ENCODE peak calls at places on chromosome 7, in six cellular contexts. One of them, this sample, is unnamed.
A peak's percentile ranks its signal among the peaks of the same experiment; 100 is the strongest.

GRCh38 chr7:128939075-128939860 is 1.5 kb downstream of the IRF5 start:
- DNase-seq in iPS-NIHi11: no peak
- DNase-seq in WTC11: no peak
- DNase-seq in breast epithelium: no peak
- DNase-seq in stimulated activated CD8-positive, alpha-beta memory T cell treated with anti-CD3 and anti-CD28 coated beads, Interleukin-12 subunit alpha, Interleukin-12 subunit beta, amount 100 ng/mL, for 1 hour: no peak
- DNase-seq in fibroblast of lung: no peak
- DNase-seq in this sample: no peak

GRCh38 chr7:100435401-100436304 is 644 bp downstream of the PPP1R35 start:
- DNase-seq in iPS-NIHi11: peak; percentile 65
- DNase-seq in WTC11: peak; percentile 47
- DNase-seq in breast epithelium: no peak
- DNase-seq in stimulated activated CD8-positive, alpha-beta memory T cell treated with anti-CD3 and anti-CD28 coated beads, Interleukin-12 subunit alpha, Interleukin-12 subunit beta, amount 100 ng/mL, for 1 hour: no peak
- DNase-seq in fibroblast of lung: no peak
- DNase-seq in this sample: no peak

GRCh38 chr7:36923831-36924555 is 199.7 kb upstream of the AOAH start:
- DNase-seq in iPS-NIHi11: no peak
- DNase-seq in WTC11: no peak
- DNase-seq in breast epithelium: no peak
- DNase-seq in stimulated activated CD8-positive, alpha-beta memory T cell treated with anti-CD3 and anti-CD28 coated beads, Interleukin-12 subunit alpha, Interleukin-12 subunit beta, amount 100 ng/mL, for 1 hour: no peak
- DNase-seq in fibroblast of lung: no peak
- DNase-seq in this sample: no peak

GRCh38 chr7:80977751-80978150 is 58.9 kb upstream of the SEMA3C start:
- DNase-seq in iPS-NIHi11: no peak
- DNase-seq in WTC11: no peak
- DNase-seq in breast epithelium: no peak
- DNase-seq in stimulated activated CD8-positive, alpha-beta memory T cell treated with anti-CD3 and anti-CD28 coated beads, Interleukin-12 subunit alpha, Interleukin-12 subunit beta, amount 100 ng/mL, for 1 hour: no peak
- DNase-seq in fibroblast of lung: no peak
- DNase-seq in this sample: no peak

GRCh38 chr7:141355057-141355456 is 196.2 kb upstream of the AGK start:
- DNase-seq in iPS-NIHi11: no peak
- DNase-seq in WTC11: no peak
- DNase-seq in breast epithelium: no peak
- DNase-seq in stimulated activated CD8-positive, alpha-beta memory T cell treated with anti-CD3 and anti-CD28 coated beads, Interleukin-12 subunit alpha, Interleukin-12 subunit beta, amount 100 ng/mL, for 1 hour: no peak
- DNase-seq in fibroblast of lung: peak; percentile 51
- DNase-seq in this sample: no peak

GRCh38 chr7:128027485-128027980 is 3.7 kb downstream of the LRRC4 start:
- DNase-seq in iPS-NIHi11: no peak
- DNase-seq in WTC11: no peak
- DNase-seq in breast epithelium: no peak
- DNase-seq in stimulated activated CD8-positive, alpha-beta memory T cell treated with anti-CD3 and anti-CD28 coated beads, Interleukin-12 subunit alpha, Interleukin-12 subunit beta, amount 100 ng/mL, for 1 hour: no peak
- DNase-seq in fibroblast of lung: no peak
- DNase-seq in this sample: no peak

GRCh38 chr7:151757274-151757673 is 119.6 kb downstream of the PRKAG2 start:
- DNase-seq in iPS-NIHi11: no peak
- DNase-seq in WTC11: no peak
- DNase-seq in breast epithelium: no peak
- DNase-seq in stimulated activated CD8-positive, alpha-beta memory T cell treated with anti-CD3 and anti-CD28 coated beads, Interleukin-12 subunit alpha, Interleukin-12 subunit beta, amount 100 ng/mL, for 1 hour: no peak
- DNase-seq in fibroblast of lung: peak; percentile 65
- DNase-seq in this sample: no peak

GRCh38 chr7:2373646-2374045 is 19.0 kb downstream of the EIF3B start:
- DNase-seq in iPS-NIHi11: no peak
- DNase-seq in WTC11: no peak
- DNase-seq in breast epithelium: no peak
- DNase-seq in stimulated activated CD8-positive, alpha-beta memory T cell treated with anti-CD3 and anti-CD28 coated beads, Interleukin-12 subunit alpha, Interleukin-12 subunit beta, amount 100 ng/mL, for 1 hour: no peak
- DNase-seq in fibroblast of lung: no peak
- DNase-seq in this sample: no peak

GRCh38 chr7:289756-290553 is at the start of gene FOXL3:
- DNase-seq in iPS-NIHi11: no peak
- DNase-seq in WTC11: peak; percentile 37
- DNase-seq in breast epithelium: no peak
- DNase-seq in stimulated activated CD8-positive, alpha-beta memory T cell treated with anti-CD3 and anti-CD28 coated beads, Interleukin-12 subunit alpha, Interleukin-12 subunit beta, amount 100 ng/mL, for 1 hour: no peak
- DNase-seq in fibroblast of lung: no peak
- DNase-seq in this sample: no peak

GRCh38 chr7:48708635-48709034 is 215.7 kb upstream of the CDC14C start:
- DNase-seq in iPS-NIHi11: no peak
- DNase-seq in WTC11: peak; percentile 26
- DNase-seq in breast epithelium: peak; percentile 59
- DNase-seq in stimulated activated CD8-positive, alpha-beta memory T cell treated with anti-CD3 and anti-CD28 coated beads, Interleukin-12 subunit alpha, Interleukin-12 subunit beta, amount 100 ng/mL, for 1 hour: no peak
- DNase-seq in fibroblast of lung: no peak
- DNase-seq in this sample: no peak

GRCh38 chr7:74407958-74408357 is 45.7 kb upstream of the GTF2IRD1 start:
- DNase-seq in iPS-NIHi11: no peak
- DNase-seq in WTC11: no peak
- DNase-seq in breast epithelium: no peak
- DNase-seq in stimulated activated CD8-positive, alpha-beta memory T cell treated with anti-CD3 and anti-CD28 coated beads, Interleukin-12 subunit alpha, Interleukin-12 subunit beta, amount 100 ng/mL, for 1 hour: no peak
- DNase-seq in fibroblast of lung: no peak
- DNase-seq in this sample: no peak

GRCh38 chr7:5532520-5533335 is 109.1 kb upstream of the TNRC18 start:
- DNase-seq in iPS-NIHi11: peak; percentile 64
- DNase-seq in WTC11: peak; percentile 56
- DNase-seq in breast epithelium: peak; percentile 88
- DNase-seq in stimulated activated CD8-positive, alpha-beta memory T cell treated with anti-CD3 and anti-CD28 coated beads, Interleukin-12 subunit alpha, Interleukin-12 subunit beta, amount 100 ng/mL, for 1 hour: no peak
- DNase-seq in fibroblast of lung: no peak
- DNase-seq in this sample: no peak

GRCh38 chr7:135748770-135749169 is at the start of gene FAM180A:
- DNase-seq in iPS-NIHi11: no peak
- DNase-seq in WTC11: no peak
- DNase-seq in breast epithelium: peak; percentile 78
- DNase-seq in stimulated activated CD8-positive, alpha-beta memory T cell treated with anti-CD3 and anti-CD28 coated beads, Interleukin-12 subunit alpha, Interleukin-12 subunit beta, amount 100 ng/mL, for 1 hour: no peak
- DNase-seq in fibroblast of lung: peak; percentile 95
- DNase-seq in this sample: no peak

GRCh38 chr7:136403591-136403990 is 426.4 kb upstream of the MTPN start:
- DNase-seq in iPS-NIHi11: no peak
- DNase-seq in WTC11: no peak
- DNase-seq in breast epithelium: no peak
- DNase-seq in stimulated activated CD8-positive, alpha-beta memory T cell treated with anti-CD3 and anti-CD28 coated beads, Interleukin-12 subunit alpha, Interleukin-12 subunit beta, amount 100 ng/mL, for 1 hour: no peak
- DNase-seq in fibroblast of lung: no peak
- DNase-seq in this sample: no peak

GRCh38 chr7:2460188-2460587 is 16.0 kb downstream of the GRIFIN start:
- DNase-seq in iPS-NIHi11: no peak
- DNase-seq in WTC11: no peak
- DNase-seq in breast epithelium: no peak
- DNase-seq in stimulated activated CD8-positive, alpha-beta memory T cell treated with anti-CD3 and anti-CD28 coated beads, Interleukin-12 subunit alpha, Interleukin-12 subunit beta, amount 100 ng/mL, for 1 hour: no peak
- DNase-seq in fibroblast of lung: no peak
- DNase-seq in this sample: no peak

GRCh38 chr7:113128028-113128427 is 9.7 kb upstream of the SMIM30 start:
- DNase-seq in iPS-NIHi11: no peak
- DNase-seq in WTC11: no peak
- DNase-seq in breast epithelium: no peak
- DNase-seq in stimulated activated CD8-positive, alpha-beta memory T cell treated with anti-CD3 and anti-CD28 coated beads, Interleukin-12 subunit alpha, Interleukin-12 subunit beta, amount 100 ng/mL, for 1 hour: no peak
- DNase-seq in fibroblast of lung: no peak
- DNase-seq in this sample: no peak

GRCh38 chr7:142248-142955 is 50.0 kb upstream of the FAM20C start:
- DNase-seq in iPS-NIHi11: no peak
- DNase-seq in WTC11: no peak
- DNase-seq in breast epithelium: no peak
- DNase-seq in stimulated activated CD8-positive, alpha-beta memory T cell treated with anti-CD3 and anti-CD28 coated beads, Interleukin-12 subunit alpha, Interleukin-12 subunit beta, amount 100 ng/mL, for 1 hour: no peak
- DNase-seq in fibroblast of lung: peak; percentile 62
- DNase-seq in this sample: no peak

GRCh38 chr7:114930829-114931655 is 9.1 kb downstream of the MDFIC start:
- DNase-seq in iPS-NIHi11: no peak
- DNase-seq in WTC11: no peak
- DNase-seq in breast epithelium: no peak
- DNase-seq in stimulated activated CD8-positive, alpha-beta memory T cell treated with anti-CD3 and anti-CD28 coated beads, Interleukin-12 subunit alpha, Interleukin-12 subunit beta, amount 100 ng/mL, for 1 hour: no peak
- DNase-seq in fibroblast of lung: peak; percentile 42
- DNase-seq in this sample: no peak

GRCh38 chr7:153541903-153542302 is 510.3 kb upstream of the DPP6 start:
- DNase-seq in iPS-NIHi11: no peak
- DNase-seq in WTC11: no peak
- DNase-seq in breast epithelium: no peak
- DNase-seq in stimulated activated CD8-positive, alpha-beta memory T cell treated with anti-CD3 and anti-CD28 coated beads, Interleukin-12 subunit alpha, Interleukin-12 subunit beta, amount 100 ng/mL, for 1 hour: no peak
- DNase-seq in fibroblast of lung: no peak
- DNase-seq in this sample: no peak